ENCODE peak calls at places on chromosome 6, in five cellular contexts. M, I, U, P and K are unnamed samples.

GRCh38 chr6:148892247-148892646 is 145.4 kb downstream of the UST start:
- DNase-seq in I (no peak), P (no peak), M (no peak), U (peak), K (no peak)

GRCh38 chr6:140436023-140436811 is 1061.8 kb upstream of the CITED2 start:
- DNase-seq in M (no peak), U (no peak), P (peak), I (no peak), K (no peak)

GRCh38 chr6:18507561-18507960 is 120.4 kb downstream of the RNF144B start:
- DNase-seq in M (no peak), I (no peak), U (no peak), P (no peak), K (no peak)

GRCh38 chr6:136037885-136038460 is 186.5 kb downstream of the PDE7B start:
- DNase-seq in I (no peak), P (no peak), U (no peak), M (no peak), K (no peak)

GRCh38 chr6:148830614-148831013 is 83.8 kb downstream of the UST start:
- DNase-seq in I (no peak), U (peak), P (no peak), M (no peak), K (no peak)

GRCh38 chr6:112415366-112415765 is 68.2 kb downstream of the RFPL4B start:
- DNase-seq in I (no peak), U (no peak), M (no peak), P (no peak), K (no peak)

GRCh38 chr6:142833054-142833453 is 111.9 kb downstream of the HIVEP2 start:
- DNase-seq in M (no peak), P (peak), I (peak), U (no peak), K (no peak)

GRCh38 chr6:94300424-94301144 is 881.2 kb upstream of the EPHA7 start:
- DNase-seq in M (no peak), U (no peak), I (no peak), P (no peak), K (no peak)

GRCh38 chr6:30344868-30345671 is at the start of gene RPP21:
- DNase-seq in M (peak), P (peak), U (peak), I (peak), K (peak)

GRCh38 chr6:136470044-136470443 is 80.2 kb downstream of the MAP7 start:
- DNase-seq in P (no peak), I (no peak), U (peak), M (no peak), K (no peak)

GRCh38 chr6:29676981-29677601 is 3.9 kb downstream of the ZFP57 start:
- DNase-seq in I (no peak), M (no peak), U (peak), P (peak), K (no peak)

GRCh38 chr6:34331361-34332050 is 61.0 kb downstream of the NUDT3 start:
- DNase-seq in U (no peak), M (no peak), I (no peak), P (no peak), K (no peak)